ENCODE peak calls at places on chromosomes 11 and 22, in seven cellular contexts. A is activated CD8-positive, alpha-beta memory T cell treated with anti-CD3 and anti-CD28 coated beads for 24 hours; J is AG08395; P is posterior vena cava; Z is stimulated activated CD4-positive, alpha-beta T cell treated with anti-CD3 and anti-CD28 coated beads, Interleukin-4, amount 100 ng/mL, for 48 hours; O is RWPE2; S is NCI-H510A. K is an unnamed sample.
A peak's percentile ranks its signal among the peaks of the same experiment; 100 is the strongest.

GRCh38 chr11:69525516-69526452 is 44.3 kb downstream of the LINC01488 start:
- DNase-seq in A (no peak), J (no peak), P (peak; percentile 61), Z (no peak), O (no peak), S (no peak), K (no peak)

GRCh38 chr11:44729718-44730117 is 3.0 kb downstream of the TSPAN18 start:
- DNase-seq in A (no peak), J (no peak), P (no peak), Z (no peak), O (no peak), S (no peak), K (no peak)

GRCh38 chr22:45996241-45997076 is 19.5 kb upstream of the WNT7B start:
- DNase-seq in A (no peak), J (peak; percentile 64), P (peak; percentile 94), Z (no peak), O (peak; percentile 73), S (no peak), K (peak; percentile 65)

GRCh38 chr11:76369406-76369805 is 11.5 kb downstream of the THAP12 start:
- DNase-seq in A (no peak), J (no peak), P (no peak), Z (no peak), O (no peak), S (no peak), K (no peak)

GRCh38 chr11:47067401-47067800 is 109.3 kb downstream of the ARFGAP2 start:
- DNase-seq in A (no peak), J (no peak), P (no peak), Z (no peak), O (no peak), S (no peak), K (no peak)

GRCh38 chr11:78381867-78382266 is 35.8 kb downstream of the GAB2 start:
- DNase-seq in A (no peak), J (no peak), P (no peak), Z (no peak), O (no peak), S (no peak), K (no peak)

GRCh38 chr11:70505761-70506657 is 107.7 kb downstream of the CTTN start:
- DNase-seq in A (no peak), J (no peak), P (peak; percentile 75), Z (no peak), O (peak; percentile 42), S (no peak), K (no peak)

GRCh38 chr22:45164217-45165123 is 745 bp downstream of the NUP50 start:
- DNase-seq in A (no peak), J (peak; percentile 16), P (peak; percentile 84), Z (no peak), O (no peak), S (no peak), K (no peak)

GRCh38 chr11:83464181-83464580 is 178.0 kb upstream of the CCDC90B start:
- DNase-seq in A (no peak), J (no peak), P (no peak), Z (no peak), O (no peak), S (no peak), K (no peak)

GRCh38 chr11:827146-827860 is 416 bp upstream of the CRACR2B start:
- DNase-seq in A (peak; percentile 70), J (no peak), P (peak; percentile 85), Z (no peak), O (no peak), S (no peak), K (no peak)

GRCh38 chr11:64605248-64605560 is 14.2 kb downstream of the SLC22A12 start:
- DNase-seq in A (no peak), J (no peak), P (no peak), Z (no peak), O (no peak), S (no peak), K (no peak)

GRCh38 chr22:20526628-20527355 is 19.4 kb downstream of the MED15 start:
- DNase-seq in A (no peak), J (peak; percentile 67), P (no peak), Z (no peak), O (no peak), S (no peak), K (peak; percentile 70)

GRCh38 chr11:103898577-103899336 is 137.7 kb upstream of the DDI1 start:
- DNase-seq in A (no peak), J (no peak), P (no peak), Z (no peak), O (no peak), S (no peak), K (no peak)

GRCh38 chr11:10540546-10540914 is 457 bp downstream of the RNF141 start:
- DNase-seq in A (no peak), J (no peak), P (peak; percentile 82), Z (no peak), O (no peak), S (peak; percentile 23), K (peak; percentile 35)

GRCh38 chr11:75792997-75793800 is 21.8 kb upstream of the UVRAG start:
- DNase-seq in A (no peak), J (no peak), P (peak; percentile 70), Z (no peak), O (no peak), S (no peak), K (no peak)

GRCh38 chr11:20566591-20567434 is 32.6 kb upstream of the SLC6A5 start:
- DNase-seq in A (no peak), J (no peak), P (no peak), Z (no peak), O (no peak), S (no peak), K (no peak)

K was measured in astrocyte of the spinal cord.